ENCODE peak calls at places on chromosomes 13 and 19, in nine cellular contexts. G is NCI-H2081; Y is GM04503; Q is NCI-H2029 treated with DMSO at 0.1 percent for 48 hours; B is nephron progenitor cell; O is stimulated activated CD4-positive, alpha-beta T cell treated with anti-CD3 and anti-CD28 coated beads, Interleukin-4, amount 100 ng/mL, for 24 hours; X is CD4-positive, CD25-positive, alpha-beta regulatory T cell; E is brain microvascular endothelial cell; V is left colon. K is an unnamed sample.

GRCh38 chr13:31952641-31953380 is 78.8 kb upstream of the FRY start:
- DNase-seq in V (no peak), O (no peak), G (no peak), X (no peak), E (no peak), Y (no peak), Q (no peak), B (no peak), K (no peak)

GRCh38 chr13:40910324-40911050 is 108.6 kb downstream of the ELF1 start:
- DNase-seq in X (no peak), Y (no peak), E (peak), V (no peak), O (peak), G (no peak), B (no peak), Q (no peak), K (no peak)

GRCh38 chr13:80070024-80070703 is 270.8 kb downstream of the SPRY2 start:
- DNase-seq in V (no peak), Y (no peak), Q (peak), E (no peak), B (no peak), G (no peak), X (no peak), O (no peak), K (peak)

GRCh38 chr13:94556016-94556415 is 39.9 kb downstream of the TGDS start:
- DNase-seq in E (no peak), Q (no peak), G (no peak), B (no peak), X (no peak), V (no peak), O (no peak), Y (no peak), K (no peak)

GRCh38 chr19:15072930-15073647 is 8.9 kb upstream of the OR1I1 start:
- DNase-seq in O (no peak), V (no peak), E (no peak), G (no peak), X (no peak), Q (no peak), Y (no peak), B (no peak), K (no peak)

GRCh38 chr19:57583521-57584416 is at the start of gene ZIK1:
- DNase-seq in G (peak), X (peak), E (peak), Y (peak), V (peak), B (peak), O (peak), Q (no peak), K (peak)

GRCh38 chr19:13043285-13043684 is 48.0 kb downstream of the NFIX start:
- DNase-seq in E (no peak), B (no peak), Q (no peak), X (no peak), V (no peak), O (no peak), G (no peak), Y (no peak), K (no peak)

GRCh38 chr19:2385053-2385721 is 25.1 kb downstream of the TMPRSS9 start:
- DNase-seq in G (peak), E (peak), Y (peak), X (no peak), O (no peak), B (peak), Q (peak), V (peak), K (peak)

GRCh38 chr19:46716013-46716671 is 772 bp downstream of the PRKD2 start:
- DNase-seq in X (peak), Q (no peak), V (no peak), O (no peak), E (no peak), B (peak), Y (no peak), G (no peak), K (no peak)

GRCh38 chr19:4124638-4125037 is 716 bp upstream of the MAP2K2 start:
- DNase-seq in B (no peak), X (no peak), O (no peak), Q (no peak), E (no peak), G (no peak), V (no peak), Y (no peak), K (no peak)

GRCh38 chr19:49651029-49651825 is 9.2 kb downstream of the SCAF1 start:
- DNase-seq in O (no peak), Q (no peak), Y (no peak), E (no peak), X (no peak), B (no peak), G (no peak), V (no peak), K (no peak)

GRCh38 chr19:11377237-11377636 is 2.8 kb downstream of the SWSAP1 start:
- DNase-seq in Y (peak), Q (no peak), X (peak), E (peak), B (no peak), V (no peak), G (no peak), O (peak), K (no peak)

GRCh38 chr13:36288794-36289391 is 8.7 kb downstream of the CCDC169 start:
- DNase-seq in Y (no peak), E (no peak), X (no peak), V (no peak), O (no peak), B (no peak), Q (no peak), G (peak), K (no peak)

GRCh38 chr19:2280633-2281264 is 1.2 kb downstream of the PEAK3 start:
- DNase-seq in B (no peak), G (no peak), Q (no peak), E (no peak), V (no peak), X (no peak), Y (no peak), O (no peak), K (no peak)

GRCh38 chr13:32309812-32310706 is 5.1 kb downstream of the ZAR1L start:
- DNase-seq in G (peak), E (peak), V (no peak), Y (no peak), X (peak), B (peak), O (peak), Q (no peak), K (peak)

GRCh38 chr19:31174948-31175347 is 174.3 kb downstream of the TSHZ3 start:
- DNase-seq in G (no peak), E (no peak), B (no peak), O (no peak), Q (no peak), Y (no peak), V (no peak), X (no peak), K (no peak)

GRCh38 chr13:111252449-111253124 is 67.9 kb upstream of the TEX29 start:
- DNase-seq in X (no peak), O (no peak), G (no peak), B (no peak), Q (no peak), V (no peak), Y (peak), E (no peak), K (no peak)